ENCODE peak calls at places on chromosome 17, in ten cellular contexts. H is psoas muscle; V is IMR-90; L is NCI-H524 treated with DMSO at 0.1 percent for 48 hours; W is stimulated activated CD8-positive, alpha-beta memory T cell treated with anti-CD3 and anti-CD28 coated beads, Interleukin-4, amount 100 ng/mL, for 24 hours; E is amniotic stem cell; O is activated naive CD4-positive, alpha-beta T cell treated with anti-CD3 and anti-CD28 coated beads, Interleukin-2, amount 10 ng/mL, durations not matched to agents 7 days and 5 days; X is iPS-NIHi11; N is mesenteric fat pad; S is adrenal gland. I is an unnamed sample.

GRCh38 chr17:71023631-71024030 is 854.3 kb downstream of the KCNJ2 start:
- DNase-seq in L (peak), X (peak), H (no peak), O (no peak), E (no peak), S (no peak), N (no peak), V (no peak), W (no peak), I (peak)

GRCh38 chr17:38591759-38592241 is 14.0 kb downstream of the SRCIN1 start:
- DNase-seq in N (no peak), S (no peak), W (no peak), X (no peak), E (no peak), O (peak), L (no peak), H (no peak), V (no peak), I (no peak)

GRCh38 chr17:43216369-43216761 is 4.7 kb downstream of the TMEM106A start:
- DNase-seq in L (no peak), N (peak), O (no peak), W (no peak), H (no peak), X (no peak), S (no peak), V (no peak), E (no peak), I (no peak)

GRCh38 chr17:82076018-82076784 is 10.6 kb upstream of the DUS1L start:
- DNase-seq in O (no peak), S (no peak), N (no peak), X (no peak), E (no peak), H (peak), W (no peak), V (no peak), L (no peak), I (no peak)

GRCh38 chr17:62753562-62753961 is 54.6 kb downstream of the MARCHF10 start:
- DNase-seq in L (no peak), H (no peak), W (no peak), N (peak), V (no peak), E (no peak), S (no peak), O (no peak), X (no peak), I (no peak)

GRCh38 chr17:41785876-41786226 is 660 bp downstream of the JUP start:
- DNase-seq in L (no peak), W (no peak), V (no peak), N (no peak), O (no peak), X (no peak), H (peak), E (no peak), S (no peak), I (peak)

GRCh38 chr17:66834919-66835454 is at the start of gene CACNG5:
- DNase-seq in W (no peak), X (peak), L (no peak), N (peak), S (no peak), V (no peak), E (no peak), H (no peak), O (no peak), I (peak)

GRCh38 chr17:27384261-27384701 is 72.0 kb upstream of the KSR1 start:
- DNase-seq in H (peak), N (peak), O (no peak), X (peak), V (peak), L (no peak), S (peak), W (no peak), E (peak), I (peak)

GRCh38 chr17:41402161-41402560 is 4.8 kb upstream of the KRT31 start:
- DNase-seq in V (peak), H (no peak), O (no peak), N (no peak), S (no peak), X (no peak), L (no peak), W (no peak), E (no peak), I (no peak)

GRCh38 chr17:51830886-51831285 is 327.6 kb downstream of the CA10 start:
- DNase-seq in O (no peak), W (no peak), H (no peak), N (no peak), S (no peak), E (no peak), V (no peak), X (no peak), L (no peak), I (no peak)

GRCh38 chr17:75830168-75831031 is 13.8 kb downstream of the UNC13D start:
- DNase-seq in V (no peak), O (peak), N (no peak), S (no peak), E (no peak), H (no peak), L (no peak), W (no peak), X (peak), I (no peak)

GRCh38 chr17:29149431-29150064 is 30.6 kb downstream of the MYO18A start:
- DNase-seq in L (peak), O (no peak), W (no peak), N (no peak), E (no peak), H (peak), V (peak), S (peak), X (no peak), I (peak)

GRCh38 chr17:78300962-78301820 is 58.7 kb downstream of the SOCS3 start:
- DNase-seq in X (no peak), W (no peak), V (no peak), L (no peak), E (no peak), S (no peak), H (no peak), O (no peak), N (no peak), I (no peak)

I was measured in thyroid gland.